ENCODE peak calls at places on chromosomes 6 and 20, in four cellular contexts. T is A549, L is IMR-90, K is K562. Q is an unnamed sample.

GRCh38 chr20:39800111-39800510 is 838.0 kb downstream of the DHX35 start:
- DNase-seq in T (no peak), K (no peak), L (peak), Q (peak)

GRCh38 chr6:21067521-21067920 is 526.0 kb upstream of the SOX4 start:
- DNase-seq in K (no peak), L (no peak), T (no peak), Q (no peak)

GRCh38 chr6:90216081-90216977 is 80.3 kb downstream of the BACH2 start:
- DNase-seq in K (no peak), T (no peak), L (peak), Q (no peak)

GRCh38 chr6:17972978-17973622 is 14.3 kb downstream of the KIF13A start:
- DNase-seq in L (no peak), K (no peak), T (no peak), Q (no peak)

GRCh38 chr6:36847991-36848390 is 8.7 kb upstream of the CPNE5 start:
- DNase-seq in L (no peak), K (no peak), T (no peak), Q (no peak)

GRCh38 chr6:70310063-70310694 is 7.3 kb upstream of the COL9A1 start:
- DNase-seq in K (peak), T (no peak), L (peak), Q (no peak)

GRCh38 chr20:34604980-34605788 is 46.7 kb downstream of the MAP1LC3A start:
- DNase-seq in L (peak), T (no peak), K (no peak), Q (no peak)

GRCh38 chr6:132877003-132877402 is 62.6 kb downstream of the RPS12 start:
- DNase-seq in L (no peak), K (no peak), T (no peak), Q (no peak)

GRCh38 chr6:40947876-40948514 is 91.0 kb downstream of the UNC5CL start:
- DNase-seq in K (no peak), T (no peak), L (peak), Q (no peak)

GRCh38 chr6:14066782-14067406 is 50.7 kb upstream of the CD83 start:
- DNase-seq in L (peak), T (peak), K (peak), Q (no peak)
- TF ChIP-seq ELK1 in L (no peak), T (no peak), K (no peak), Q (no peak)

GRCh38 chr20:64066984-64067605 is 4.1 kb downstream of the TCEA2 start:
- DNase-seq in L (no peak), T (no peak), K (no peak), Q (no peak)

GRCh38 chr20:64067733-64068307 is 4.8 kb downstream of the TCEA2 start:
- DNase-seq in L (no peak), K (no peak), T (no peak), Q (no peak)

GRCh38 chr20:64065062-64065972 is 2.3 kb downstream of the TCEA2 start:
- DNase-seq in L (no peak), T (no peak), K (no peak), Q (no peak)

GRCh38 chr20:64064145-64064698 is 1.2 kb downstream of the TCEA2 start:
- DNase-seq in T (peak), L (peak), K (no peak), Q (no peak)

DNA sequence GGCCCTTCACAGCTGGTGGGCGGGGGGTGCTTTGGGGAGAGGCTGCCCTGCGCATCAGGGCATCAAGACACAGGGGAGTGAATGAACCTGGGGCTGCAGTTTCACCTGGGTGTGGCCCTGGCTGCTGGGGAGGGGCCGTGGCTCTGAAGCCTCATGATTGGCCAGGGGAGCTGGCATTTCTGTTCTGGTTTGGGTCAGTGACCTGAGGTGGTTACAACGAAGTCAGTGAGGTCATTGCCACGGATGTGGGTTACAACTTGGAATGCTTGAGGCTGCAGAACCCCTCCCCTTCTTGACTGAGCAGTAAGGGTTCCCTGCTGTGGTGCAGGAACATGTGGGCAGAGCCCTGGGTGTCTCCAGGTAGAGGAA is 3.0 kb downstream of the TCEA2 start:
- DNase-seq in T (no peak), K (peak), L (peak), Q (peak)
- TF ChIP-seq ELK1 in T (no peak), K (no peak), L (no peak), Q (no peak)

GRCh38 chr6:79431469-79431868 is 105.8 kb downstream of the LCA5 start:
- DNase-seq in K (no peak), T (peak), L (no peak), Q (no peak)
- TF ChIP-seq ELK1 in K (no peak), T (no peak), L (no peak), Q (no peak)

GRCh38 chr20:7734216-7734615 is 206.0 kb downstream of the HAO1 start:
- DNase-seq in T (no peak), L (no peak), K (no peak), Q (no peak)

GRCh38 chr20:7741866-7742265 is 198.4 kb downstream of the HAO1 start:
- DNase-seq in T (no peak), L (no peak), K (no peak), Q (no peak)

GRCh38 chr20:7736336-7736735 is 203.9 kb downstream of the HAO1 start:
- DNase-seq in K (no peak), T (no peak), L (no peak), Q (no peak)
- TF ChIP-seq ELK1 in K (no peak), T (no peak), L (no peak), Q (no peak)

GRCh38 chr6:5667737-5668136 is 339.0 kb downstream of the NRN1 start:
- DNase-seq in K (no peak), L (no peak), T (no peak), Q (no peak)
- TF ChIP-seq ELK1 in K (no peak), L (no peak), T (no peak), Q (no peak)

DNA sequence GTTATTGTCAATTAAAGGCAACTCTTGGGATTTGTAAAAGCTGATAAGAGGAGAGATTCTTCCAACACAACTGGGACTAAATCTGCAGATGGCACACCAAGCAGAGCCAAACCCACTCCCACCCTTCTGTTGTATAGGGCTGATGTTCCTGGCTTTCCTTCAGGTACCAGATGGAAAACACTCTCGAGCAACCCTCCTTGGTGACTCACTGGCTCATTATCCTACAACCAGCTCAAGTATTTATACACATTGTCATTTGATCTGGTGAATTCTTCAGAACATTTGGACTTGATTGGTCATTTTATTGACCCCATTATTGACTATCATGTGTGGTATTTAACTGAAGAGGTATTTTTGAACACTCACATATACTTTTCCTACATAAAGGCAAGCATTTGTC is 190.3 kb upstream of the PCSK2 start:
- DNase-seq in T (no peak), L (peak), K (no peak), Q (no peak)
- TF ChIP-seq ELK1 in T (no peak), L (no peak), K (no peak), Q (no peak)

DNA sequence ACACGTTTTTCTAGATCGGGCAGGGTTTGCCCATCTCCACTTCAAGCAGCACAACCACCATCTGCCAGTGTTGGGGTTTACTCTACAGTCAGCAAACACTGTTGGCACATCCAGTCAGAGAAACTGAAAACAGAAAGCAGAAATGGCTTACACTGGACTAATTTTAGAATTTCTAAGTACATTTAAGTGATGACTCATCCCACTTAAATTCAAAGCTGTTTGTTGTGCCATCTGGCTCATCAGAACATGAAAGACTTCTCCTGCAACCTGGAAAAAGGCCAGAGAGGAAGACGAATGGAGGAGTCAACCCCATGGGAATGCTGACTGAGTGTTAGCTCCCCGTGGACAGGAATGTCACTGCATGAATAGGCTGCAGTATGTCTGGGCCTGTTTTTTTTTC is 21.8 kb downstream of the FAM209B start:
- DNase-seq in T (peak), K (peak), L (peak), Q (peak)
- TF ChIP-seq ELK1 in T (no peak), K (no peak), L (no peak), Q (no peak)

DNA sequence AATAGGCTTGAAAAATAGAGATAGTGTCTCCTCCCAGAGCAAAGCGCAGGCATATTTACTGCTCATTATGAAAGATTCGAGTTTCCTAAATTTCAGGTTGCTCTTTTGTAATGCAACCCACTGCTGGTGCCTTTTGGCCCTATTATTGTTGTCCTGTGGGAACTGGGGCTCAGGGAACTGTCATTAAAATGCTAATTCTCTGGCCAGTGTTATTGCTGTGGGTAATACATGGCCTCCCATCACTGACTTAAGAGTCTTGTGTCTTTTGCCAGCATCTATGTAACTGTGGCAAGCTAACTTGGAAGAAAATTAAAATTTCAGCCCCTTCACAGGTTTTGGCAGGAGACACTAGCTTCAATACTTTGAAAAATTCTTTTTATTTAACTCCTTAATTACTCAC is 754.1 kb upstream of the MAP3K7 start:
- DNase-seq in K (no peak), L (no peak), T (no peak), Q (no peak)
- TF ChIP-seq ELK1 in K (no peak), L (no peak), T (no peak), Q (no peak)

GRCh38 chr6:142926494-142927273 is 18.3 kb downstream of the HIVEP2 start:
- DNase-seq in K (peak), L (peak), T (peak), Q (no peak)
- TF ChIP-seq ELK1 in K (no peak), L (no peak), T (no peak), Q (no peak)

GRCh38 chr20:48574383-48574782 is 253.4 kb downstream of the PREX1 start:
- DNase-seq in K (peak), L (no peak), T (peak), Q (no peak)
- TF ChIP-seq ELK1 in K (no peak), L (no peak), T (no peak), Q (no peak)

Q was measured in GM12878.